ENCODE peak calls at places on chromosomes 16 and 17, in six cellular contexts. T is AG04450; M is adrenal gland; W is ovary; I is cardiac fibroblast; G is effector memory CD4-positive, alpha-beta T cell. V is an unnamed sample.

GRCh38 chr16:25748099-25748654 is 56.4 kb downstream of the HS3ST4 start:
- DNase-seq in I (no peak), T (no peak), M (no peak), G (no peak), W (no peak), V (no peak)

GRCh38 chr17:28115046-28115445 is 72.6 kb downstream of the NLK start:
- DNase-seq in I (no peak), T (no peak), G (no peak), M (no peak), W (no peak), V (no peak)

GRCh38 chr16:48112603-48113400 is 43.0 kb downstream of the ABCC12 start:
- DNase-seq in T (no peak), G (no peak), I (no peak), M (peak; percentile 41), W (no peak), V (no peak)

GRCh38 chr17:62652251-62653001 is 25.0 kb downstream of the MRC2 start:
- DNase-seq in W (peak; percentile 69), T (no peak), M (peak; percentile 62), G (no peak), I (peak; percentile 75), V (peak; percentile 14)

GRCh38 chr17:43213545-43213944 is 1.9 kb downstream of the TMEM106A start:
- DNase-seq in I (no peak), G (no peak), M (no peak), T (no peak), W (no peak), V (no peak)

GRCh38 chr16:50067290-50067853 is 1.6 kb downstream of the HEATR3 start:
- DNase-seq in G (no peak), I (peak; percentile 71), T (peak; percentile 29), W (no peak), M (no peak), V (peak; percentile 11)

GRCh38 chr16:70331091-70331490 is 15.6 kb upstream of the DDX19A start:
- DNase-seq in M (no peak), T (no peak), W (no peak), G (no peak), I (no peak), V (no peak)

GRCh38 chr16:49890876-49891275 is 35.0 kb upstream of the ZNF423 start:
- DNase-seq in W (no peak), T (no peak), G (no peak), I (peak; percentile 18), M (no peak), V (peak; percentile 63)

GRCh38 chr16:26795184-26795583 is 271.5 kb upstream of the C16orf82 start:
- DNase-seq in T (no peak), I (no peak), M (no peak), G (no peak), W (no peak), V (no peak)

GRCh38 chr17:3613139-3613538 is 3.9 kb upstream of the TRPV1 start:
- DNase-seq in M (no peak), T (no peak), G (no peak), I (no peak), W (no peak), V (peak; percentile 52)

GRCh38 chr17:65487161-65487560 is 74.3 kb downstream of the AXIN2 start:
- DNase-seq in I (no peak), M (no peak), W (no peak), G (no peak), T (no peak), V (no peak)

GRCh38 chr16:745739-746138 is 4.9 kb upstream of the CIAO3 start:
- DNase-seq in I (no peak), M (no peak), G (no peak), T (no peak), W (no peak), V (no peak)

GRCh38 chr16:46783800-46784199 is 35.7 kb upstream of the MYLK3 start:
- DNase-seq in T (no peak), W (no peak), G (no peak), I (no peak), M (no peak), V (no peak)

GRCh38 chr17:31854672-31855071 is 4.4 kb downstream of the COPRS start:
- DNase-seq in W (no peak), T (no peak), M (no peak), I (peak; percentile 48), G (no peak), V (no peak)

GRCh38 chr16:1613240-1613639 is 1.1 kb downstream of the CRAMP1 start:
- DNase-seq in T (no peak), M (no peak), G (no peak), W (no peak), I (peak; percentile 7), V (no peak)

GRCh38 chr17:43601280-43602050 is 55.3 kb upstream of the ETV4 start:
- DNase-seq in G (no peak), T (no peak), W (no peak), M (no peak), I (peak; percentile 33), V (no peak)

GRCh38 chr16:58462997-58463891 is 36.7 kb upstream of the NDRG4 start:
- DNase-seq in T (no peak), I (no peak), G (no peak), M (peak; percentile 58), W (no peak), V (no peak)

GRCh38 chr17:78986048-78986648 is 6.4 kb upstream of the LGALS3BP start:
- DNase-seq in I (peak; percentile 68), G (no peak), T (no peak), M (peak; percentile 82), W (no peak), V (peak; percentile 73)

GRCh38 chr17:77451271-77451893 is 310.6 kb downstream of the SEC14L1 start:
- DNase-seq in T (no peak), I (peak; percentile 55), W (peak; percentile 87), G (peak; percentile 54), M (peak; percentile 70), V (peak; percentile 77)

DNA sequence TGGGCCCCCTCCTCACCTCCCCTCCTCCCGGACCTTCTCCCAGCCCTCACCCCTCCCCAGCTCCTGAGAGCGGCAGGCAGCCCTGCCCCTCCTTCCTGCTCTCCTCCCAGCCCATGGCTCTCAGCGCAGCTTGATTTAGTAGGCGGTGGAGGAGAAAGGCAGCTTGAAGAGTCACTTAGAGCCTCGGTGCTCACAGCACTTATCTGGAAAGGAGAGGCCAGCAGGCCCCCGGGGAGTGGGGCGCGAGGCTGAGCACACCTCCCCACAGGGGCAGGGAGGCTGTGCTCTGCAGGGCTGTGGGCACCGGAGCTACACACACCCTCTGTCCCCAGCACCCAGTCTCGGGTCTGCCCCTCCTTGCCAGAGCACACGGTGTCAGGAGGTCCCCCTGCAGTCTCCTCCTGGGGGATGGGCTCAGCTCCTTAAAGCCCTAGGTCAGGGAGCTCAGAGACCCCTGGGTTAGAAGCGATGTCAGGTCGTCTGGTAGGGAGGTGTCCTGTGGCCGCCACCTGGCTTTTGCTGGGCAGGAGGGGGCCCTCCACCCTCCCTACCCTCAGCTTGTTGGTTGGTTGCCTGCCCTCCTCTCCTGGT is 151.2 kb upstream of the GSE1 start:
- DNase-seq in T (peak; percentile 10), G (no peak), W (peak; percentile 70), M (peak; percentile 45), I (peak; percentile 27), V (no peak)
- H3K4me3 ChIP-seq in T (no peak overlapping the region), G (peak overlapping the region; percentile 44), W (peak overlapping the region; percentile 35), M (no peak overlapping the region), I (no peak overlapping the region), V (no peak overlapping the region)

DNA sequence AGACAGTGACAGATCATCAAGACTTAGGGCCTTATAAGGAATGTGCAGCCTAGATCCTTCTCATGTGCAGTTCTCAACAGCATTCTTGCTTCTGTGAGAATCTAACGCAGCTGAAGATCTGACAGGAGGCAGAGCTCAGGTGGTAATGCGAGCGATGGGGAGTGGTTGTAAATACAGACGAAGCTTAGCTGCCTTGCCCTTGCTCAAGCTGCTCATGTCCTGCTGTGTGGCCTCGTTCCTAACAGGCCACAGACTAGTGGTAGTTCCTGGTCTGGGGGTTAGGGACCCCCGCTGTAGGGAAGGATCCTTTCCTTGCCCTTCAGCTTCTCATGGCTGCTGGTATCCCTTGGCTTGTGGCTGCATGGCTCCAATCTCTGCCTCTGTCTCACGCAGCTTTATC is 10.3 kb upstream of the NTN1 start:
- DNase-seq in T (no peak), M (no peak), W (no peak), G (no peak), I (no peak), V (no peak)
- H3K4me3 ChIP-seq in T (no peak overlapping the region), M (no peak overlapping the region), W (no peak overlapping the region), G (no peak overlapping the region), I (no peak overlapping the region), V (no peak overlapping the region)

DNA sequence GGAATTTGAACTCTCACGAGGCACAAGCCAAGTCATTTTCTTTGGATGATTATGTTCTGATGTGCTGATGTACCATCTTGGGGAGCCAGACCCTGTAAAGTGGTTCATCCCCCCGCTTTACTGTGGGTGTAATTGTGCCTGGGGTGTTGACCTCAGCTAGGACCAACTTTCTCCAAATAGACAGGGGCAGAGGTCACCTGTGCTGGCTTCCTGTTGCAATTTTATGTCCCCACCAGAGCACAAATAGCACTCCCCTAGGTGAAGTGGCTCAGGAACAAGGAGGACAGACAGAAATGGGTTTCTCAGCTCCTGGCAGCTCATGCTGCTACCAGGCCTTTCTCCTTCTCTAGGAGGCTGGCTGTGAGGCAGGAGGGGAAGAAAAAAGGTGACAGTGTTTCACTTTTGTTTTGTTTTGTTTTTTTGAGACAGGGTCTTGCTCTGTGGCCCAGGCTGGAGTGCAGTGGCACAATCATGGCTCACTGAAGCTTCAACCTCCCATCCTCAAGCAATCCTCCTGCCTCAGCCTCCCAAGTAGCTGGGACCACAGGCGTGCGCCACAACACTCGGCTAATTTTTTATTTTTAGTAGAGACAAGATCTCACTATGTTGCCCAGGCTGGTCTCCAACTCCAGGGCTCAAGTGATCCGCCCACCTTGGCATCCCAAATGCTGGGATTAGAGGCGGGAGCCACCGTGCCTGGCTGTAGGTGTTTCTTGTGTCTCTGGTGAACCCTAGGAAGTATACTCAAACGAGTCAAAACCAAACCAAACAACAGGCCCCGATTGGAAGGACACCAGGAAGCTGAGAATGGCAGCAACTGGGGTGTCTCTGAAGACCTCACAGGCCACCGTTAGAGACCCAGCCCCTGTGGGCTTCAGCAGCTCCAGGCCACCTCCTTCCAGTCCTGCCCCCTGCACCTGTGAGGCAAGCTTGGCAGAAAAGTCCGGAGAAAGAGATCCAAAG is 32.5 kb upstream of the WFIKKN2 start:
- DNase-seq in T (no peak), M (no peak), I (no peak), W (no peak), G (no peak), V (no peak)
- H3K4me3 ChIP-seq in T (no peak overlapping the region), M (no peak overlapping the region), I (no peak overlapping the region), W (no peak overlapping the region), G (no peak overlapping the region), V (no peak overlapping the region)

GRCh38 chr17:42180922-42181850 is at the start of gene KCNH4:
- DNase-seq in G (peak; percentile 89), T (peak; percentile 16), I (peak; percentile 79), W (peak; percentile 70), M (peak; percentile 88), V (peak; percentile 69)
- H3K4me3 ChIP-seq in G (peak within 1 kb of the TSS; percentile 53), T (peak within 1 kb of the TSS; percentile 35), I (peak within 1 kb of the TSS; percentile 28), W (peak within 1 kb of the TSS; percentile 19), M (no peak within 1 kb of the TSS), V (no peak within 1 kb of the TSS)